ENCODE peak calls at places on chromosomes 12 and 14, in ten cellular contexts. K is CD4-positive, alpha-beta memory T cell; Y is upper lobe of right lung; B is colonic mucosa; T is CD4-positive, CD25-positive, alpha-beta regulatory T cell; H is tibial nerve; I is Peyer's patch; P is neural progenitor cell; N is thoracic aorta; W is PC-9. A is an unnamed sample.

GRCh38 chr14:99660006-99660566 is 15.2 kb downstream of the HHIPL1 start:
- DNase-seq in P (no peak), Y (no peak), T (no peak), K (no peak), B (no peak), W (no peak), H (no peak), N (no peak), I (no peak), A (no peak)

GRCh38 chr14:50620341-50620740 is 47.8 kb downstream of the SAV1 start:
- DNase-seq in I (no peak), P (no peak), K (no peak), N (no peak), T (no peak), B (no peak), W (no peak), Y (no peak), H (no peak), A (no peak)

GRCh38 chr12:29537292-29537691 is 39.8 kb upstream of the OVCH1 start:
- DNase-seq in T (no peak), W (no peak), B (no peak), P (no peak), K (no peak), Y (no peak), H (no peak), N (no peak), I (no peak), A (no peak)

GRCh38 chr14:74569826-74570591 is 42.0 kb downstream of the LTBP2 start:
- DNase-seq in W (peak; percentile 93), K (no peak), T (no peak), I (peak; percentile 35), P (no peak), N (no peak), Y (no peak), B (no peak), H (no peak), A (no peak)

GRCh38 chr12:49534806-49535278 is 4.0 kb upstream of the KCNH3 start:
- DNase-seq in I (no peak), Y (no peak), P (no peak), W (no peak), T (no peak), B (no peak), K (no peak), N (no peak), H (no peak), A (no peak)

GRCh38 chr12:75509621-75510020 is 1.8 kb downstream of the KRR1 start:
- DNase-seq in W (no peak), H (no peak), I (no peak), P (no peak), B (no peak), K (no peak), N (no peak), T (no peak), Y (no peak), A (no peak)

GRCh38 chr14:99595034-99595433 is 9.0 kb downstream of the CCDC85C start:
- DNase-seq in I (no peak), B (no peak), N (no peak), T (peak; percentile 32), Y (no peak), W (no peak), P (no peak), H (no peak), K (peak; percentile 50), A (peak; percentile 29)

GRCh38 chr14:46197856-46198255 is 453.7 kb downstream of the RPL10L start:
- DNase-seq in B (no peak), K (no peak), W (no peak), P (no peak), H (no peak), Y (no peak), N (no peak), T (no peak), I (no peak), A (no peak)

GRCh38 chr12:92439397-92439779 is 263.4 kb upstream of the PLEKHG7 start:
- DNase-seq in P (no peak), N (no peak), I (no peak), H (no peak), T (no peak), B (no peak), Y (no peak), K (no peak), W (no peak), A (no peak)

GRCh38 chr14:104385189-104386135 is 194.1 kb upstream of the C14orf180 start:
- DNase-seq in N (no peak), W (no peak), K (no peak), I (peak; percentile 23), H (peak; percentile 7), Y (peak; percentile 50), T (no peak), P (no peak), B (no peak), A (no peak)

GRCh38 chr14:96958057-96958456 is 160.9 kb downstream of the VRK1 start:
- DNase-seq in K (no peak), W (no peak), Y (no peak), N (no peak), P (no peak), I (no peak), B (no peak), H (no peak), T (no peak), A (no peak)

GRCh38 chr12:121560392-121561021 is 20.3 kb downstream of the KDM2B start:
- DNase-seq in Y (no peak), T (no peak), H (no peak), K (no peak), N (no peak), W (no peak), P (no peak), I (no peak), B (no peak), A (no peak)

DNA sequence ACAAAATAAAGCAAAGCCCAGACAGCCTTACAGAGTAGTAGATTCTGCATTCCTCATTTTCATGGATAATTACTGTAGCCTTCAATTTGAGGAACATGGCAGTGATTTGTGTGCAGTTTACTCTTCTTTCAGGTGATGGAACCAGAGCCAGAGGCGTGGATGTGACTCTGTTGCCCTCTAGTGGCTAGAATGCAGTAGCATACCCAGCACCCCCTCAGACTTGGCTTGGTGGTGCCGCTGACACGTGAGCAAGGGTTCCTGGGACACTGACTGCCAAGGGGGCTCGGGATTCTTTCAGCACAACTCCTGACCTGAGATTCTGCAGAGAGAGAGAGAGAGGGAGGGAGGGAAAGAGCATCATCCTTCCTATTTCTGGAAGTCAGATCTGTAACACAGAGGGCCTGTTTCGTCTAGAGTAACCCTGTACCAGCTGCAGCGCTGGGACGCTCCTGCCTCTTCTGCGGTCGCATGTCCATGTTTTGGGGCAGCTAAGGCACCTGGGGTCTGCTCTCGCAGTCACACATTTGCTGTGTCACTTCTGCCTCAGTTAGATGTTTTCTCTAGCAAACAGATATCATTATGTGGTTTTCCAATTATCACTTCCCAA is 428.0 kb downstream of the NRXN3 start:
- DNase-seq in W (peak; percentile 29), H (no peak), Y (no peak), B (peak; percentile 30), P (peak; percentile 88), N (no peak), K (no peak), T (peak; percentile 20), I (no peak), A (no peak)
- H3K36me3 ChIP-seq in W (no peaks in the 10 kb centered on the region), H (no peaks in the 10 kb centered on the region), Y (no peaks in the 10 kb centered on the region), B (no peaks in the 10 kb centered on the region), P (no peaks in the 10 kb centered on the region), N (no peaks in the 10 kb centered on the region), K (no peaks in the 10 kb centered on the region), T (no peaks in the 10 kb centered on the region), I (no peaks in the 10 kb centered on the region), A (no peaks in the 10 kb centered on the region)

GRCh38 chr14:77142289-77142814 is 761 bp upstream of the ZDHHC22 start:
- DNase-seq in N (no peak), Y (no peak), T (no peak), I (no peak), W (no peak), B (no peak), H (no peak), K (no peak), P (peak; percentile 77), A (no peak)
- H3K27me3 ChIP-seq in N (peaks cover 16% of the 10 kb centered on the region), Y (peaks cover 98% of the 10 kb centered on the region), T (peaks cover 46% of the 10 kb centered on the region), I (no peaks in the 10 kb centered on the region), W (peaks cover 96% of the 10 kb centered on the region), B (peaks cover 45% of the 10 kb centered on the region), H (no peaks in the 10 kb centered on the region), K (peaks cover 37% of the 10 kb centered on the region), P (peaks cover 98% of the 10 kb centered on the region), A (peaks cover 30% of the 10 kb centered on the region)

GRCh38 chr14:56635041-56635440 is 55.4 kb downstream of the TMEM260 start:
- DNase-seq in N (no peak), Y (no peak), K (no peak), H (no peak), W (no peak), T (no peak), I (no peak), B (no peak), P (no peak), A (no peak)

GRCh38 chr14:56632192-56632591 is 52.6 kb downstream of the TMEM260 start:
- DNase-seq in K (no peak), I (no peak), H (no peak), B (no peak), P (no peak), T (no peak), W (no peak), N (no peak), Y (no peak), A (no peak)

GRCh38 chr14:56630707-56631106 is 51.1 kb downstream of the TMEM260 start:
- DNase-seq in T (no peak), I (no peak), H (no peak), P (no peak), Y (no peak), N (no peak), B (no peak), K (no peak), W (no peak), A (no peak)

DNA sequence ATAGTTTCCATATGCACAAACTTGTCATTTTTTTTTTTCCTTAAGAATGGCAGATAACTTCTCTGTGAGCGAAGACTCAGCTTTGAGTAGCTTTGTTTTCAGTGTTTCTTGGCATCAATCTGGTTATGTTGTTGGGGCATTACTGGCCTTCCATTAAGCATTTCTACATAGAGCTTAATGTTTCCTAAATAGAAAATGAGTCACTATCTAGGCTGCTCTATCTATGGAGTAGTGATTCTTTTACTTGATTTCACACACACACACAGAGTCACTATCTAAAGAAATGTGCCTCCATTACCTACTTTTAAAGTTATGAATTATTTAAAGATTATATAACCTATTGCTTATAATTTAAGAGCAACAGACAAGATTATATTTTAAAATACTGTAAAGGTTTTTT is 53.9 kb downstream of the TMEM260 start:
- DNase-seq in K (no peak), Y (no peak), T (no peak), I (no peak), B (no peak), H (no peak), N (no peak), W (no peak), P (no peak), A (no peak)
- H3K36me3 ChIP-seq in K (peaks cover 47% of the 10 kb centered on the region), Y (peaks cover 70% of the 10 kb centered on the region), T (peaks cover 79% of the 10 kb centered on the region), I (no peaks in the 10 kb centered on the region), B (peaks cover 18% of the 10 kb centered on the region), H (peaks cover 22% of the 10 kb centered on the region), N (peaks cover 47% of the 10 kb centered on the region), W (peaks cover 33% of the 10 kb centered on the region), P (peaks cover 22% of the 10 kb centered on the region), A (peaks cover 30% of the 10 kb centered on the region)

DNA sequence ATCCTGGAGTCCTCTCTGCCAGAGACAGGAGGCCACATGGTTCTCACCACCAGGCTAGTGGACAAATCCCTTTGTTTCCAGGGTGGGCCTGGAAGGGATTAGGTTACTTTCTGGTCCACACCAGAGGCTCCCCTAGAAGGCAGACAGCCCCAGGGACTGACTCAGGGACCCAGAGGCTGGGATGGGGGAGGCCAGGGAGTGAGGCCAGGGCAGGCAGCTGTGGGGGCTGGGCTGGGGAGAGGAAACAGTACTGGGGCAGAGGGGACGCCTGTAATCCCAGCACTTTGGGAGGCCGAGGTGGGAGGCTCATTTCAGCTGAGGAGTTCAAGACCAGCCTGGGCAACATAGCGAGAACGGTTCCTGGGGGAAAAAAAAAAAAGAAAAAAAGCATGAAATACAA is 64.7 kb downstream of the TNFAIP2 start:
- DNase-seq in N (no peak), H (no peak), Y (no peak), B (no peak), P (no peak), T (no peak), I (no peak), W (no peak), K (no peak), A (no peak)
- H3K27me3 ChIP-seq in N (peaks cover 8% of the 10 kb centered on the region), H (no peaks in the 10 kb centered on the region), Y (peaks cover 30% of the 10 kb centered on the region), B (peaks cover 4% of the 10 kb centered on the region), P (peaks cover 46% of the 10 kb centered on the region), T (peaks cover 7% of the 10 kb centered on the region), I (no peaks in the 10 kb centered on the region), W (no peaks in the 10 kb centered on the region), K (no peaks in the 10 kb centered on the region), A (peaks cover 4% of the 10 kb centered on the region)